ENCODE peak calls at places on chromosome 11, in five cellular contexts. Q, A, T, G and Z are unnamed samples.

GRCh38 chr11:117861151-117862018 is 15.1 kb downstream of the FXYD6 start:
- DNase-seq in A (no peak), Q (peak; percentile 74), G (no peak), T (peak; percentile 75), Z (no peak)

GRCh38 chr11:80727315-80727714 is 1286.5 kb upstream of the TENM4 start:
- DNase-seq in T (peak; percentile 13), G (no peak), A (no peak), Q (no peak), Z (no peak)

GRCh38 chr11:104120493-104121200 is 43.3 kb downstream of the PDGFD start:
- DNase-seq in A (no peak), T (no peak), G (no peak), Q (no peak), Z (no peak)

GRCh38 chr11:133921513-133921912 is 35.3 kb downstream of the IGSF9B start:
- DNase-seq in T (no peak), G (no peak), Q (no peak), A (no peak), Z (no peak)

GRCh38 chr11:117843666-117844484 is 19.3 kb upstream of the FXYD2 start:
- DNase-seq in G (peak; percentile 76), Q (peak; percentile 74), T (no peak), A (peak; percentile 54), Z (peak; percentile 54)

GRCh38 chr11:16997624-16998023 is 16.6 kb downstream of the PLEKHA7 start:
- DNase-seq in G (no peak), Q (no peak), A (no peak), T (no peak), Z (no peak)

GRCh38 chr11:3051435-3052108 is 5.7 kb downstream of the CARS1 start:
- DNase-seq in T (no peak), A (no peak), G (no peak), Q (no peak), Z (no peak)

GRCh38 chr11:14904745-14905103 is 12.7 kb upstream of the CYP2R1 start:
- DNase-seq in Q (no peak), G (peak; percentile 10), T (no peak), A (no peak), Z (no peak)

GRCh38 chr11:131511794-131512193 is 141.4 kb downstream of the NTM start:
- DNase-seq in Q (peak; percentile 43), G (peak; percentile 33), A (no peak), T (peak; percentile 25), Z (peak; percentile 2)

GRCh38 chr11:61974766-61975631 is 7.6 kb upstream of the FTH1 start:
- DNase-seq in T (no peak), G (no peak), Q (no peak), A (no peak), Z (no peak)

GRCh38 chr11:7671807-7672206 is 1.5 kb downstream of the CYB5R2 start:
- DNase-seq in T (no peak), A (no peak), Q (no peak), G (no peak), Z (no peak)

GRCh38 chr11:79045811-79046304 is 395.0 kb downstream of the TENM4 start:
- DNase-seq in Q (no peak), G (no peak), T (no peak), A (no peak), Z (no peak)

GRCh38 chr11:3147626-3148025 is 17.5 kb downstream of the OSBPL5 start:
- DNase-seq in T (no peak), A (no peak), G (no peak), Q (no peak), Z (no peak)

GRCh38 chr11:121071456-121072236 is 29.4 kb upstream of the TECTA start:
- DNase-seq in Q (no peak), T (peak; percentile 7), G (no peak), A (no peak), Z (no peak)

GRCh38 chr11:12599408-12600143 is 74.6 kb upstream of the TEAD1 start:
- DNase-seq in Q (no peak), A (peak; percentile 40), T (peak; percentile 57), G (peak; percentile 65), Z (no peak)

GRCh38 chr11:29333993-29334780 is 682.6 kb downstream of the KCNA4 start:
- DNase-seq in A (peak; percentile 29), Q (peak; percentile 23), T (no peak), G (no peak), Z (peak; percentile 20)

GRCh38 chr11:106463154-106463553 is 385.7 kb downstream of the AASDHPPT start:
- DNase-seq in G (no peak), Q (no peak), A (no peak), T (no peak), Z (no peak)

GRCh38 chr11:88181776-88182175 is 6.5 kb upstream of the RAB38 start:
- DNase-seq in T (no peak), G (no peak), A (no peak), Q (no peak), Z (no peak)

GRCh38 chr11:65089621-65090020 is 5.6 kb downstream of the ZFPL1 start:
- DNase-seq in T (no peak), A (no peak), Q (no peak), G (no peak), Z (no peak)

GRCh38 chr11:44943118-44943517 is 7.6 kb downstream of the TP53I11 start:
- DNase-seq in Q (no peak), T (no peak), G (no peak), A (no peak), Z (no peak)

GRCh38 chr11:57800444-57801184 is 39.0 kb downstream of the CTNND1 start:
- DNase-seq in A (peak; percentile 51), Q (peak; percentile 77), T (no peak), G (peak; percentile 71), Z (peak; percentile 59)

GRCh38 chr11:13207665-13208594 is 69.7 kb upstream of the BMAL1 start:
- DNase-seq in G (peak; percentile 22), T (no peak), Q (no peak), A (no peak), Z (no peak)

GRCh38 chr11:95516786-95517185 is 272.8 kb downstream of the FAM76B start:
- DNase-seq in Q (no peak), G (no peak), T (no peak), A (no peak), Z (no peak)

GRCh38 chr11:120522736-120523135 is 11.2 kb downstream of the GRIK4 start:
- DNase-seq in A (no peak), Q (no peak), T (no peak), G (no peak), Z (no peak)

GRCh38 chr11:130672911-130673310 is 224.5 kb downstream of the ADAMTS15 start:
- DNase-seq in A (no peak), Q (no peak), T (no peak), G (no peak), Z (no peak)

GRCh38 chr11:12232819-12233601 is 122.6 kb downstream of the MICAL2 start:
- DNase-seq in A (peak; percentile 55), T (no peak), Q (no peak), G (no peak), Z (no peak)

GRCh38 chr11:32884770-32885384 is 7.7 kb upstream of the QSER1 start:
- DNase-seq in Q (no peak), G (peak; percentile 23), A (no peak), T (no peak), Z (no peak)

GRCh38 chr11:61891331-61892084 is at the start of gene FADS3:
- DNase-seq in Q (peak; percentile 96), G (peak; percentile 98), A (peak; percentile 68), T (peak; percentile 73), Z (no peak)

GRCh38 chr11:3947084-3947483 is 91.6 kb downstream of the STIM1 start:
- DNase-seq in A (no peak), Q (no peak), T (no peak), G (no peak), Z (no peak)

GRCh38 chr11:112229746-112230433 is 3.7 kb downstream of the PTS start:
- DNase-seq in T (no peak), A (no peak), Q (no peak), G (no peak), Z (no peak)

GRCh38 chr11:381501-382072 is 12.3 kb downstream of the B4GALNT4 start:
- DNase-seq in G (no peak), A (no peak), T (no peak), Q (no peak), Z (no peak)

GRCh38 chr11:64436025-64436424 is 77.1 kb downstream of the RPS6KA4 start:
- DNase-seq in Q (no peak), G (no peak), A (no peak), T (no peak), Z (no peak)

GRCh38 chr11:36153581-36153980 is 135.6 kb downstream of the COMMD9 start:
- DNase-seq in T (no peak), A (no peak), G (no peak), Q (no peak), Z (no peak)

GRCh38 chr11:128707671-128708070 is 13.8 kb downstream of the FLI1 start:
- DNase-seq in G (no peak), A (no peak), Q (no peak), T (no peak), Z (no peak)

GRCh38 chr11:66720223-66720898 is 8.7 kb downstream of the SPTBN2 start:
- DNase-seq in Q (peak; percentile 60), T (peak; percentile 41), G (peak; percentile 42), A (peak; percentile 83), Z (no peak)
- TF ChIP-seq SIN3A in Q (no peak), T (peak; percentile 73), G (no peak), A (peak; percentile 40), Z (no peak)

DNA sequence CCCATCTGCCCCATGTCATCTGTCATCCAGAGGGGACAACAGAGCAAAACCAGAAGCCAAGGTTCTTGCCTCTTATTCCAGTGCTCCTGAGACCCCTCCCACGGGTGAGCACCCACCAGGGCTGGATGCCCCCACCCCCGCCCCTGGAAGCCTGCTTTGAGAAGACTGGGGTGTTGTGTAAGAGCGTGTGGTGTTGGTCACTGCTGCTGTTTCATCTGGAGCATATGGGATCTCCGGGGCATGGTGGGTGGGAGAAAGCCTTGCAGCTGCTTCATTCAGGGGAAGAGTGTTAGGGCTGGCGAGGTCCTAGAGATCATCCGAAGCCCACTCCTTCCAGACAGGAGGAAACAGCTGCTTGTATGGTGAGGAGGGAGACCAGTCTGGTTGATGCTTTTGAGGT is 54.1 kb downstream of the CHRDL2 start:
- DNase-seq in G (no peak), T (no peak), A (no peak), Q (no peak), Z (no peak)
- H3K4me1 ChIP-seq in G (peaks cover 24% of the 10 kb centered on the region), T (no peaks in the 10 kb centered on the region), A (no peaks in the 10 kb centered on the region), Q (peaks cover 20% of the 10 kb centered on the region), Z (no peaks in the 10 kb centered on the region)

DNA sequence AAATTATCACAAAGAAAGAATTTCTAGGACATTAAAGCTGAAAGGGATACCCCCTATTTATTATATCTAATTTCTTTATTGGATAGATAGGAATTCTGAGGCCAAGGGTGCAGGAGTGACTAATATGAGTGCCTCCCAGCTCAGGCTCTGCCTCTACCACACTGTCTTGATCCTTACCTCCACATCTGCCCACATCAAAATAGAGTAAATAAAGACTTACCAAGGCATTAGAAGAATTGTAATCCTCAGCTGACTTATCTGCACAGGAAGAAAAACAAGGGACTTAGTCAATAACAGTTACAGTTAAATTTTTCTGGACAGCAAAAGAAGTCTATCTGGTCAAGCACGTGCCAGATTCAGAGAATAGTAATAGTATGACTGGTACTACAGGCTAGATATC is 72.6 kb upstream of the GDPD4 start:
- DNase-seq in A (no peak), G (no peak), Q (no peak), T (no peak), Z (no peak)
- H3K27ac ChIP-seq in A (no peak overlapping the region), G (no peak overlapping the region), Q (no peak overlapping the region), T (no peak overlapping the region), Z (no peak overlapping the region)

GRCh38 chr11:114278342-114279065 is 17.7 kb upstream of the NNMT start:
- DNase-seq in A (no peak), Q (no peak), G (no peak), T (no peak), Z (no peak)
- TF ChIP-seq SIN3A in A (no peak), Q (no peak), G (no peak), T (no peak), Z (no peak)